ENCODE peak calls at places on chromosome 6, in ten cellular contexts. E, F, L, T, K, Q, X, H, Y and M are unnamed samples.

GRCh38 chr6:25173951-25174474 is 105.2 kb upstream of the CARMIL1 start:
- DNase-seq in L (no peak), E (no peak), Y (no peak), F (no peak), K (no peak), T (peak; percentile 78), H (no peak), Q (no peak), X (no peak), M (peak; percentile 97)

GRCh38 chr6:48476257-48476656 is 365.3 kb upstream of the PTCHD4 start:
- DNase-seq in Q (peak; percentile 31), L (no peak), F (no peak), T (no peak), K (no peak), E (no peak), Y (no peak), H (no peak), X (no peak), M (no peak)

GRCh38 chr6:32886674-32887383 is 32.8 kb downstream of the PSMB9 start:
- DNase-seq in F (no peak), E (no peak), K (no peak), H (no peak), T (no peak), Y (no peak), L (no peak), X (no peak), Q (no peak), M (no peak)

GRCh38 chr6:33723576-33724085 is 12.1 kb upstream of the UQCC2 start:
- DNase-seq in T (no peak), Q (no peak), Y (no peak), H (no peak), E (no peak), L (peak; percentile 25), X (no peak), F (no peak), K (no peak), M (no peak)

GRCh38 chr6:21079468-21080048 is 514.0 kb upstream of the SOX4 start:
- DNase-seq in Q (no peak), E (no peak), L (no peak), T (no peak), K (no peak), Y (no peak), F (no peak), X (no peak), H (no peak), M (no peak)

GRCh38 chr6:165895421-165896165 is 232.6 kb upstream of the PDE10A start:
- DNase-seq in F (no peak), Y (no peak), Q (no peak), E (no peak), T (no peak), L (no peak), X (no peak), H (no peak), K (no peak), M (no peak)

GRCh38 chr6:84635081-84635745 is 129.2 kb downstream of the TBX18 start:
- DNase-seq in E (no peak), H (no peak), F (no peak), K (no peak), Y (no peak), T (no peak), Q (no peak), L (no peak), X (no peak), M (no peak)

GRCh38 chr6:29968130-29968529 is 25.8 kb downstream of the HLA-A start:
- DNase-seq in H (no peak), L (no peak), Y (no peak), T (no peak), X (no peak), F (no peak), Q (no peak), K (no peak), E (no peak), M (no peak)

GRCh38 chr6:79463721-79464120 is 73.5 kb downstream of the LCA5 start:
- DNase-seq in Y (no peak), Q (no peak), H (no peak), E (no peak), K (no peak), L (no peak), T (no peak), X (no peak), F (no peak), M (no peak)

GRCh38 chr6:11744101-11744500 is 34.5 kb downstream of the ADTRP start:
- DNase-seq in X (no peak), K (no peak), H (no peak), Q (no peak), Y (no peak), T (no peak), E (no peak), F (no peak), L (no peak), M (no peak)

GRCh38 chr6:56359201-56359899 is 112.0 kb upstream of the COL21A1 start:
- DNase-seq in L (no peak), F (peak; percentile 18), X (no peak), K (peak; percentile 81), Y (peak; percentile 53), H (peak; percentile 68), E (peak; percentile 56), T (peak; percentile 62), Q (peak; percentile 69), M (peak; percentile 58)

GRCh38 chr6:146337376-146337775 is 206.3 kb upstream of the RAB32 start:
- DNase-seq in K (no peak), L (no peak), Q (no peak), X (no peak), Y (no peak), F (no peak), H (no peak), E (no peak), T (no peak), M (no peak)

GRCh38 chr6:135875446-135875845 is 23.9 kb downstream of the PDE7B start:
- DNase-seq in E (no peak), L (no peak), Q (no peak), F (no peak), Y (no peak), K (no peak), H (no peak), X (no peak), T (no peak), M (no peak)

GRCh38 chr6:11714116-11714797 is 64.3 kb downstream of the ADTRP start:
- DNase-seq in Y (no peak), F (no peak), K (peak; percentile 12), E (peak; percentile 47), X (no peak), T (no peak), L (no peak), Q (no peak), H (no peak), M (no peak)

GRCh38 chr6:131215212-131215611 is 79.9 kb downstream of the AKAP7 start:
- DNase-seq in E (no peak), Y (no peak), T (no peak), H (no peak), L (no peak), Q (no peak), X (no peak), K (no peak), F (no peak), M (no peak)

GRCh38 chr6:54467384-54467783 is 159.1 kb downstream of the TINAG start:
- DNase-seq in Y (no peak), F (no peak), L (no peak), K (no peak), E (no peak), H (no peak), X (no peak), T (no peak), Q (no peak), M (no peak)

GRCh38 chr6:168355716-168356522 is 36.3 kb upstream of the DACT2 start:
- DNase-seq in K (peak; percentile 28), F (no peak), X (peak; percentile 68), Q (peak; percentile 71), E (peak; percentile 33), T (peak; percentile 31), Y (no peak), L (no peak), H (no peak), M (peak; percentile 14)

GRCh38 chr6:157667211-157668033 is 155.6 kb upstream of the SNX9 start:
- DNase-seq in Y (peak; percentile 15), L (peak; percentile 50), E (peak; percentile 56), X (no peak), K (peak; percentile 84), F (no peak), H (peak; percentile 51), Q (peak; percentile 54), T (peak; percentile 58), M (peak; percentile 87)

GRCh38 chr6:89298680-89299450 is 16.2 kb downstream of the GABRR2 start:
- DNase-seq in T (peak; percentile 76), X (no peak), F (no peak), L (no peak), H (no peak), K (no peak), E (peak; percentile 21), Y (peak; percentile 46), Q (no peak), M (peak; percentile 97)

GRCh38 chr6:150336299-150336698 is 32.5 kb upstream of the IYD start:
- DNase-seq in E (no peak), L (no peak), T (no peak), Q (no peak), H (no peak), X (no peak), Y (no peak), F (no peak), K (no peak), M (no peak)

GRCh38 chr6:148242180-148242579 is 100.5 kb upstream of the SASH1 start:
- DNase-seq in T (no peak), E (no peak), Y (no peak), L (no peak), X (no peak), Q (no peak), K (no peak), F (no peak), H (no peak), M (no peak)

GRCh38 chr6:20360471-20361119 is 41.1 kb upstream of the E2F3 start:
- DNase-seq in X (no peak), Y (no peak), H (no peak), E (no peak), Q (no peak), K (no peak), T (no peak), F (no peak), L (no peak), M (no peak)

GRCh38 chr6:45105170-45105820 is 222.8 kb upstream of the RUNX2 start:
- DNase-seq in Q (no peak), T (no peak), X (no peak), K (no peak), Y (no peak), L (no peak), H (no peak), E (no peak), F (no peak), M (no peak)

GRCh38 chr6:4568138-4568537 is 208.1 kb upstream of the CDYL start:
- DNase-seq in T (no peak), Y (no peak), H (no peak), L (no peak), F (no peak), Q (no peak), K (no peak), E (no peak), X (no peak), M (no peak)

GRCh38 chr6:41504526-41505021 is 41.6 kb upstream of the FOXP4 start:
- DNase-seq in T (no peak), Y (no peak), L (no peak), Q (no peak), E (no peak), K (no peak), H (no peak), X (no peak), F (no peak), M (no peak)

GRCh38 chr6:63565058-63565726 is 7.1 kb upstream of the LOC128125822 start:
- DNase-seq in Y (no peak), F (no peak), T (no peak), X (no peak), K (no peak), L (no peak), Q (no peak), H (no peak), E (no peak), M (no peak)

GRCh38 chr6:26327450-26328264 is 37.3 kb upstream of the BTN3A2 start:
- DNase-seq in Y (peak; percentile 60), X (no peak), K (peak; percentile 90), E (peak; percentile 78), L (no peak), H (peak; percentile 23), Q (peak; percentile 88), F (no peak), T (no peak), M (peak; percentile 70)

GRCh38 chr6:26032387-26033131 is 54.7 kb upstream of the HFE start:
- DNase-seq in T (no peak), Y (no peak), E (peak; percentile 41), Q (no peak), F (no peak), L (no peak), X (no peak), K (peak; percentile 91), H (no peak), M (peak; percentile 73)